ENCODE peak calls at places on chromosomes 5 and 9, in four cellular contexts. One of them, this sample, is unnamed.

GRCh38 chr9:694499-695154 is 146.9 kb upstream of the DMRT1 start:
- DNase-seq in A549: peak; percentile 72
- DNase-seq in kidney: no peak
- DNase-seq in AG04450: peak; percentile 60
- DNase-seq in this sample: no peak

GRCh38 chr5:148897842-148898241 is 71.4 kb downstream of the ADRB2 start:
- DNase-seq in A549: no peak
- DNase-seq in kidney: no peak
- DNase-seq in AG04450: no peak
- DNase-seq in this sample: no peak

GRCh38 chr9:94906181-94906580 is 179.7 kb downstream of the AOPEP start:
- DNase-seq in A549: no peak
- DNase-seq in kidney: no peak
- DNase-seq in AG04450: no peak
- DNase-seq in this sample: no peak

GRCh38 chr5:11851965-11852745 is 52.1 kb downstream of the CTNND2 start:
- DNase-seq in A549: no peak
- DNase-seq in kidney: no peak
- DNase-seq in AG04450: no peak
- DNase-seq in this sample: no peak

GRCh38 chr9:91197232-91198181 is 164.2 kb downstream of the AUH start:
- DNase-seq in A549: peak; percentile 98
- DNase-seq in kidney: no peak
- DNase-seq in AG04450: peak; percentile 94
- DNase-seq in this sample: no peak

GRCh38 chr9:116155700-116156045 is 2.1 kb downstream of the PAPPA start:
- DNase-seq in A549: no peak
- DNase-seq in kidney: no peak
- DNase-seq in AG04450: no peak
- DNase-seq in this sample: no peak

GRCh38 chr5:83512051-83512745 is 40.7 kb downstream of the VCAN start:
- DNase-seq in A549: no peak
- DNase-seq in kidney: no peak
- DNase-seq in AG04450: no peak
- DNase-seq in this sample: no peak

GRCh38 chr5:160923927-160924705 is 72.1 kb upstream of the ATP10B start:
- DNase-seq in A549: no peak
- DNase-seq in kidney: no peak
- DNase-seq in AG04450: no peak
- DNase-seq in this sample: no peak

GRCh38 chr5:152987156-152987555 is 503.3 kb upstream of the GRIA1 start:
- DNase-seq in A549: no peak
- DNase-seq in kidney: no peak
- DNase-seq in AG04450: no peak
- DNase-seq in this sample: no peak

GRCh38 chr5:8848997-8849585 is 696.8 kb downstream of the SEMA5A start:
- DNase-seq in A549: no peak
- DNase-seq in kidney: no peak
- DNase-seq in AG04450: no peak
- DNase-seq in this sample: no peak

GRCh38 chr5:133386662-133387061 is 225.7 kb downstream of the FSTL4 start:
- DNase-seq in A549: no peak
- DNase-seq in kidney: no peak
- DNase-seq in AG04450: no peak
- DNase-seq in this sample: no peak

GRCh38 chr5:155299342-155300006 is 285.9 kb downstream of the KIF4B start:
- DNase-seq in A549: no peak
- DNase-seq in kidney: no peak
- DNase-seq in AG04450: no peak
- DNase-seq in this sample: no peak

This sample was measured in chondrocyte.